ENCODE peak calls at places on chromosomes 2 and 18, in four cellular contexts. One of them, this sample, is unnamed.

GRCh38 chr18:69484699-69485396 is 84.2 kb downstream of the DOK6 start:
- DNase-seq in CD4-positive, alpha-beta T cell: no peak
- DNase-seq in GM10248: no peak
- DNase-seq in dorsolateral prefrontal cortex: no peak
- DNase-seq in this sample: no peak

GRCh38 chr2:176106636-176107539 is at the start of gene HOXD11:
- DNase-seq in CD4-positive, alpha-beta T cell: no peak
- DNase-seq in GM10248: no peak
- DNase-seq in dorsolateral prefrontal cortex: no peak
- DNase-seq in this sample: peak; percentile 15

GRCh38 chr2:21715865-21716264 is 592.1 kb downstream of the TDRD15 start:
- DNase-seq in CD4-positive, alpha-beta T cell: no peak
- DNase-seq in GM10248: no peak
- DNase-seq in dorsolateral prefrontal cortex: peak; percentile 6
- DNase-seq in this sample: no peak

GRCh38 chr18:60656563-60656962 is 284.0 kb upstream of the MC4R start:
- DNase-seq in CD4-positive, alpha-beta T cell: no peak
- DNase-seq in GM10248: no peak
- DNase-seq in dorsolateral prefrontal cortex: no peak
- DNase-seq in this sample: no peak

GRCh38 chr2:71336802-71337201 is 5.2 kb downstream of the ZNF638 start:
- DNase-seq in CD4-positive, alpha-beta T cell: no peak
- DNase-seq in GM10248: no peak
- DNase-seq in dorsolateral prefrontal cortex: no peak
- DNase-seq in this sample: no peak

GRCh38 chr2:10777111-10777841 is 35.3 kb downstream of the PDIA6 start:
- DNase-seq in CD4-positive, alpha-beta T cell: no peak
- DNase-seq in GM10248: no peak
- DNase-seq in dorsolateral prefrontal cortex: no peak
- DNase-seq in this sample: no peak

GRCh38 chr2:162063281-162063680 is 10.7 kb downstream of the DPP4 start:
- DNase-seq in CD4-positive, alpha-beta T cell: no peak
- DNase-seq in GM10248: no peak
- DNase-seq in dorsolateral prefrontal cortex: no peak
- DNase-seq in this sample: no peak

GRCh38 chr2:63735931-63736820 is 105.5 kb upstream of the UGP2 start:
- DNase-seq in CD4-positive, alpha-beta T cell: no peak
- DNase-seq in GM10248: no peak
- DNase-seq in dorsolateral prefrontal cortex: no peak
- DNase-seq in this sample: no peak

GRCh38 chr2:126953483-126953882 is 54.8 kb downstream of the TEX51 start:
- DNase-seq in CD4-positive, alpha-beta T cell: no peak
- DNase-seq in GM10248: no peak
- DNase-seq in dorsolateral prefrontal cortex: no peak
- DNase-seq in this sample: no peak

GRCh38 chr2:11676640-11677039 is 6.6 kb upstream of the NTSR2 start:
- DNase-seq in CD4-positive, alpha-beta T cell: no peak
- DNase-seq in GM10248: no peak
- DNase-seq in dorsolateral prefrontal cortex: no peak
- DNase-seq in this sample: no peak

GRCh38 chr2:165573534-165574461 is 104.3 kb downstream of the CSRNP3 start:
- DNase-seq in CD4-positive, alpha-beta T cell: no peak
- DNase-seq in GM10248: no peak
- DNase-seq in dorsolateral prefrontal cortex: peak; percentile 66
- DNase-seq in this sample: peak; percentile 44

GRCh38 chr2:234500394-234501006 is 3.6 kb upstream of the ARL4C start:
- DNase-seq in CD4-positive, alpha-beta T cell: peak; percentile 69
- DNase-seq in GM10248: peak; percentile 61
- DNase-seq in dorsolateral prefrontal cortex: peak; percentile 22
- DNase-seq in this sample: peak; percentile 42

GRCh38 chr2:219689676-219690628 is 62.5 kb downstream of the SLC4A3 start:
- DNase-seq in CD4-positive, alpha-beta T cell: peak; percentile 5
- DNase-seq in GM10248: peak; percentile 70
- DNase-seq in dorsolateral prefrontal cortex: peak; percentile 36
- DNase-seq in this sample: peak; percentile 75

GRCh38 chr2:239151201-239152131 is 249.4 kb downstream of the HDAC4 start:
- DNase-seq in CD4-positive, alpha-beta T cell: no peak
- DNase-seq in GM10248: no peak
- DNase-seq in dorsolateral prefrontal cortex: peak; percentile 34
- DNase-seq in this sample: no peak

GRCh38 chr18:35041752-35042379 is 653 bp downstream of the MAPRE2 start:
- DNase-seq in CD4-positive, alpha-beta T cell: no peak
- DNase-seq in GM10248: peak; percentile 22
- DNase-seq in dorsolateral prefrontal cortex: no peak
- DNase-seq in this sample: peak; percentile 4

GRCh38 chr2:221997683-221998082 is 301.1 kb downstream of the PAX3 start:
- DNase-seq in CD4-positive, alpha-beta T cell: no peak
- DNase-seq in GM10248: no peak
- DNase-seq in dorsolateral prefrontal cortex: no peak
- DNase-seq in this sample: no peak

GRCh38 chr2:142723236-142723635 is 154.2 kb upstream of the KYNU start:
- DNase-seq in CD4-positive, alpha-beta T cell: no peak
- DNase-seq in GM10248: no peak
- DNase-seq in dorsolateral prefrontal cortex: no peak
- DNase-seq in this sample: no peak

GRCh38 chr2:190110131-190110530 is 47.6 kb upstream of the MSTN start:
- DNase-seq in CD4-positive, alpha-beta T cell: no peak
- DNase-seq in GM10248: no peak
- DNase-seq in dorsolateral prefrontal cortex: no peak
- DNase-seq in this sample: no peak

GRCh38 chr2:42624047-42624446 is 55.6 kb downstream of the MTA3 start:
- DNase-seq in CD4-positive, alpha-beta T cell: no peak
- DNase-seq in GM10248: no peak
- DNase-seq in dorsolateral prefrontal cortex: no peak
- DNase-seq in this sample: no peak

GRCh38 chr2:220670461-220670979 is 901.6 kb downstream of the EPHA4 start:
- DNase-seq in CD4-positive, alpha-beta T cell: no peak
- DNase-seq in GM10248: no peak
- DNase-seq in dorsolateral prefrontal cortex: no peak
- DNase-seq in this sample: no peak

GRCh38 chr2:182767578-182767977 is 51.5 kb downstream of the DNAJC10 start:
- DNase-seq in CD4-positive, alpha-beta T cell: no peak
- DNase-seq in GM10248: no peak
- DNase-seq in dorsolateral prefrontal cortex: no peak
- DNase-seq in this sample: no peak

GRCh38 chr2:135582383-135582782 is 51.1 kb downstream of the R3HDM1 start:
- DNase-seq in CD4-positive, alpha-beta T cell: no peak
- DNase-seq in GM10248: no peak
- DNase-seq in dorsolateral prefrontal cortex: no peak
- DNase-seq in this sample: no peak

GRCh38 chr18:39871976-39872375 is 2083.1 kb upstream of the PIK3C3 start:
- DNase-seq in CD4-positive, alpha-beta T cell: no peak
- DNase-seq in GM10248: no peak
- DNase-seq in dorsolateral prefrontal cortex: no peak
- DNase-seq in this sample: no peak

GRCh38 chr18:46378864-46379207 is 274.7 kb downstream of the HAUS1 start:
- DNase-seq in CD4-positive, alpha-beta T cell: no peak
- DNase-seq in GM10248: no peak
- DNase-seq in dorsolateral prefrontal cortex: no peak
- DNase-seq in this sample: no peak

GRCh38 chr2:61949458-61950107 is 44.1 kb downstream of the COMMD1 start:
- DNase-seq in CD4-positive, alpha-beta T cell: no peak
- DNase-seq in GM10248: no peak
- DNase-seq in dorsolateral prefrontal cortex: no peak
- DNase-seq in this sample: peak; percentile 2

GRCh38 chr2:64649013-64649484 is 4.7 kb downstream of the SERTAD2 start:
- DNase-seq in CD4-positive, alpha-beta T cell: no peak
- DNase-seq in GM10248: no peak
- DNase-seq in dorsolateral prefrontal cortex: no peak
- DNase-seq in this sample: peak; percentile 31

GRCh38 chr2:69789129-69789528 is 40.3 kb upstream of the GMCL1 start:
- DNase-seq in CD4-positive, alpha-beta T cell: no peak
- DNase-seq in GM10248: no peak
- DNase-seq in dorsolateral prefrontal cortex: no peak
- DNase-seq in this sample: no peak

GRCh38 chr2:88903744-88904353 is 212.4 kb downstream of the RPIA start:
- DNase-seq in CD4-positive, alpha-beta T cell: no peak
- DNase-seq in GM10248: peak; percentile 4
- DNase-seq in dorsolateral prefrontal cortex: no peak
- DNase-seq in this sample: peak; percentile 22

GRCh38 chr2:69482471-69482870 is 45.2 kb upstream of the NFU1 start:
- DNase-seq in CD4-positive, alpha-beta T cell: no peak
- DNase-seq in GM10248: no peak
- DNase-seq in dorsolateral prefrontal cortex: no peak
- DNase-seq in this sample: no peak

GRCh38 chr2:206936456-206937222 is 2.7 kb upstream of the CPO start:
- DNase-seq in CD4-positive, alpha-beta T cell: no peak
- DNase-seq in GM10248: no peak
- DNase-seq in dorsolateral prefrontal cortex: no peak
- DNase-seq in this sample: no peak

GRCh38 chr2:24353933-24354332 is 6.4 kb downstream of the ITSN2 start:
- DNase-seq in CD4-positive, alpha-beta T cell: no peak
- DNase-seq in GM10248: no peak
- DNase-seq in dorsolateral prefrontal cortex: no peak
- DNase-seq in this sample: no peak

GRCh38 chr2:129233751-129234406 is 745.6 kb upstream of the RAB6C start:
- DNase-seq in CD4-positive, alpha-beta T cell: no peak
- DNase-seq in GM10248: peak; percentile 25
- DNase-seq in dorsolateral prefrontal cortex: no peak
- DNase-seq in this sample: no peak
- TF ChIP-seq CTCF in CD4-positive, alpha-beta T cell: no peak
- TF ChIP-seq CTCF in GM10248: peak; percentile 20
- TF ChIP-seq CTCF in dorsolateral prefrontal cortex: no peak
- TF ChIP-seq CTCF in this sample: no peak

GRCh38 chr2:28750316-28751101 is 1.1 kb upstream of the PPP1CB start:
- DNase-seq in CD4-positive, alpha-beta T cell: no peak
- DNase-seq in GM10248: no peak
- DNase-seq in dorsolateral prefrontal cortex: no peak
- DNase-seq in this sample: peak; percentile 6
- TF ChIP-seq CTCF in CD4-positive, alpha-beta T cell: no peak
- TF ChIP-seq CTCF in GM10248: no peak
- TF ChIP-seq CTCF in dorsolateral prefrontal cortex: no peak
- TF ChIP-seq CTCF in this sample: no peak

DNA sequence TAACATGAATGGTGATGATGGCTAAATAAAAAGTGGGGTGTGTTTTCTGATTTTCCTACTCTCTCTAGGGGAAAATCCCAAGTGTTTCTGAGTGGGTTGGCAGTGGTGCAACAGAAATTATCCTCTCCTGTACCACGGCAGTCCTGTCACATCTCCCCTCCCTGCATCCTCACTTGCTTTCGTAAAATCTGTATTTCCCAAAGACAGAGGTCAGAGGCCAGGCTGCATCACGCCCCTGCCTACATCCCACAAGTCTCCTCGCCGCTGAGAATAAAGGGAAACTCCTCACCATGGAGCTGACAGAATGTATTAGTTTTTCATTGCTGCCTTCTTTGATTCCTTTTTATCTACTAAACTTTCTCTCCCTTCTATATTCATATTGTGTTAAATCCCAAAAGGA is 13.1 kb downstream of the FBLN7 start:
- DNase-seq in CD4-positive, alpha-beta T cell: no peak
- DNase-seq in GM10248: no peak
- DNase-seq in dorsolateral prefrontal cortex: no peak
- DNase-seq in this sample: no peak
- TF ChIP-seq CTCF in CD4-positive, alpha-beta T cell: no peak
- TF ChIP-seq CTCF in GM10248: no peak
- TF ChIP-seq CTCF in dorsolateral prefrontal cortex: no peak
- TF ChIP-seq CTCF in this sample: no peak

GRCh38 chr2:173999724-174000123 is 34.6 kb upstream of the SP3 start:
- DNase-seq in CD4-positive, alpha-beta T cell: no peak
- DNase-seq in GM10248: no peak
- DNase-seq in dorsolateral prefrontal cortex: no peak
- DNase-seq in this sample: no peak
- TF ChIP-seq CTCF in CD4-positive, alpha-beta T cell: no peak
- TF ChIP-seq CTCF in GM10248: no peak
- TF ChIP-seq CTCF in dorsolateral prefrontal cortex: no peak
- TF ChIP-seq CTCF in this sample: no peak

GRCh38 chr18:25915907-25916306 is 174.5 kb downstream of the SS18 start:
- DNase-seq in CD4-positive, alpha-beta T cell: no peak
- DNase-seq in GM10248: no peak
- DNase-seq in dorsolateral prefrontal cortex: no peak
- DNase-seq in this sample: no peak
- TF ChIP-seq CTCF in CD4-positive, alpha-beta T cell: no peak
- TF ChIP-seq CTCF in GM10248: no peak
- TF ChIP-seq CTCF in dorsolateral prefrontal cortex: no peak
- TF ChIP-seq CTCF in this sample: no peak

DNA sequence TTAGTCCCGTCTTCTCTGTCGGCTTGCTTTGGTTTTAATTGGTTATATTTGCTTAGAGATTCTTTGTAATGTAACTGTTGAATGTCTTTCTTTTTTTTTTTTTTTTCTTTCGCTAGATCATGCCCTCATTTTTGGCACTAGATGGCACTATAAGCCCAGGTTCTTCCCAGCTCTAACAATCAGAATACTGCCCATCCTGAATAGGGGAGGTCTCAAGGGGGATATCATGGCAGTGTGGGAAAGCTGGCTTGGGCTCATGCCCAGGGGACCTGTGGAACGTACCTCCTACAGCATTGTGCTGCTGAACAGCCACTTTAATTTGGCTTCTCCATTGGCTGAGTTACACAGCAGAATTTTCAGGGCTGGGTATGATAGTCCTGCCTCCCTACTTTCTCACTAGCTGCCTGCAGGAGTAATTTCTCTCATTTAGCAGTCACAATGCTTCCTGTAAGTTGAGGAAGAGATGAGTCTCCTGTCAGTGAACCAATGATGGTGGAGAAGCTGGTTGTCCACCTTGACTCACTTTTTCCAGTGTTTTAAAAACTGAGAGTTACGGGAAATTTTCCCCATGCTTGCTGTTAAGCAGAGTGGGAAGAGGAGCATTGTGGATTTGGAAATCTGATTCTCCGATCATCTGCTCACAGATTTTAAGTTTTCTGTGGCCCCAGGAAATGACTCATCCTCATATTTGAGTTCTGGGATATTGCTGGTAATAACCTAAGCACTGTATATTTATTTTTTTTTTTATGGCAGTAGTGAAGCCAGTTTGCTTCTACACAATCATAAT is 47.2 kb downstream of the RAD51AP2 start:
- DNase-seq in CD4-positive, alpha-beta T cell: no peak
- DNase-seq in GM10248: peak; percentile 5
- DNase-seq in dorsolateral prefrontal cortex: no peak
- DNase-seq in this sample: peak; percentile 1
- TF ChIP-seq CTCF in CD4-positive, alpha-beta T cell: no peak
- TF ChIP-seq CTCF in GM10248: peak; percentile 19
- TF ChIP-seq CTCF in dorsolateral prefrontal cortex: no peak
- TF ChIP-seq CTCF in this sample: peak; percentile 48

This sample was measured in Calu3.